ENCODE peak calls at places on chromosomes 4 and X, in five cellular contexts. F is spleen, Y is uterus, G is heart left ventricle, I is lower leg skin. W is an unnamed sample.

GRCh38 chr4:158121203-158121586 is 51.6 kb downstream of the GASK1B start:
- DNase-seq in I (peak), F (no peak), G (peak), Y (peak), W (peak)

GRCh38 chrX:103678199-103678993 is 8.1 kb downstream of the MORF4L2 start:
- DNase-seq in F (no peak), G (no peak), I (no peak), Y (no peak), W (no peak)

GRCh38 chr4:114383721-114384120 is 214.9 kb upstream of the UGT8 start:
- DNase-seq in G (no peak), F (no peak), Y (no peak), I (no peak), W (no peak)

GRCh38 chrX:118724775-118725174 is 2.6 kb upstream of the IL13RA1 start:
- DNase-seq in I (no peak), G (no peak), F (no peak), Y (no peak), W (no peak)

GRCh38 chr4:174406416-174406815 is 115.9 kb downstream of the HPGD start:
- DNase-seq in Y (no peak), F (no peak), G (no peak), I (peak), W (no peak)

GRCh38 chr4:6225469-6225868 is 25.1 kb upstream of the JAKMIP1 start:
- DNase-seq in I (no peak), Y (no peak), G (no peak), F (no peak), W (no peak)

GRCh38 chrX:135985123-135985973 is at the start of gene SLC9A6:
- DNase-seq in G (peak), Y (peak), F (peak), I (peak), W (peak)

GRCh38 chr4:68960294-68961163 is 8.9 kb upstream of the UGT2A3 start:
- DNase-seq in Y (no peak), G (no peak), I (no peak), F (no peak), W (no peak)

GRCh38 chr4:52751349-52751911 is at the start of gene ERVMER34-1:
- DNase-seq in F (no peak), Y (peak), G (peak), I (no peak), W (peak)

GRCh38 chr4:87121332-87122065 is 98.9 kb downstream of the KLHL8 start:
- DNase-seq in G (no peak), Y (no peak), I (peak), F (no peak), W (no peak)

GRCh38 chr4:10664408-10664807 is 20.2 kb downstream of the CLNK start:
- DNase-seq in I (peak), G (peak), Y (no peak), F (no peak), W (no peak)

GRCh38 chrX:56789518-56790070 is 60.6 kb downstream of the NBDY start:
- DNase-seq in Y (no peak), G (no peak), F (peak), I (no peak), W (no peak)

GRCh38 chr4:35124116-35124515 is 1120.2 kb downstream of the ARAP2 start:
- DNase-seq in I (no peak), G (no peak), Y (no peak), F (no peak), W (no peak)

GRCh38 chrX:80354966-80355465 is 65.2 kb upstream of the TENT5D start:
- DNase-seq in G (no peak), I (no peak), Y (no peak), F (peak), W (no peak)

GRCh38 chr4:184534511-184535391 is 60.4 kb upstream of the IRF2 start:
- DNase-seq in I (no peak), Y (no peak), G (no peak), F (no peak), W (no peak)
- H3K4me3 ChIP-seq in I (no peak), Y (no peak), G (no peak), F (peak), W (no peak)

DNA sequence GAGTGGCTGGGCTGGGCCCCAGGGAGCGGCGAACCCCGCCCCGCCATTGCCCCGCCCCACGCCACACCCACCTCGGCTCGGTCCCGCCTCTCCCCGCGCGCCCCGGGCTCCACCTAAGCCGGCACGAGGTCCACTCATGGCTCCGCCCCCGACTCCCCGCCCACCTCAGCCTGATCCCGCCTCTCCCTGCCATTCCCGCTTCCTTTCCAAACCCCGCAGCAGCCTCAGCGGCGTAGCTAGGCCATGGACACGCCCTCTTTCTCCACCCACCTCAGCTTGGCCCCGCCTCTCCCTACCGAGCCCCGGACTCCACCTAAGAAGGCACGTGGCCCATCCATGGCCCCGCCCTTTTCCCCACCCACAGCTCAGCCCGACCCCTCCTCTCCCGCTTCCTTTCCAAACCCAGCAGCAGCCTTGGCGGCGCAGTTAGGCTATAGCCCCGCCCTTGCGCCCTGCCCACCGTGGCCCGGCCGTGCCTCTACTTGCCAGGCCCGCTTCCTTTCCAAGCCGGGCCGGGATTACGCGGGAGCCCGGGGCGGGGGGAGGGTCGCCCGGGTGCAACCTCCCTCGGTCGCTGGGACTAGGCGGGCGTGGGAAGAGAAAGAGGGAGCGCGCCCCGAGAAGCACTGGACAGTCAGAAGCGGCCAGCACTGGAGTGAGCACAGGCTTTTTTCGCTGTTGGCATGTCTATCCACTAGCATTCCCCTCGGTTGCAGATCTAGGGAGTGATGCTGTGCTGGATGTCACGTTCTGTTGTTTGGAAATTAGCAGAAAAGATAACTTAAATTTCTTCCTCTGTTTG is at the start of gene RELL1:
- DNase-seq in F (peak), I (peak), G (peak), Y (peak), W (peak)
- TF ChIP-seq POLR2A in F (no peak), I (no peak), G (peak), Y (peak), W (no peak)

GRCh38 chr4:105967058-105967658 is 71.9 kb downstream of the NPNT start:
- DNase-seq in I (no peak), Y (no peak), F (no peak), G (no peak), W (no peak)

GRCh38 chr4:105971032-105971431 is 75.8 kb downstream of the NPNT start:
- DNase-seq in G (no peak), I (no peak), F (no peak), Y (no peak), W (no peak)

GRCh38 chr4:105972946-105973621 is 77.8 kb downstream of the NPNT start:
- DNase-seq in F (no peak), Y (no peak), I (no peak), G (no peak), W (no peak)

GRCh38 chr4:105970371-105970770 is 75.1 kb downstream of the NPNT start:
- DNase-seq in I (no peak), F (no peak), Y (no peak), G (no peak), W (no peak)

DNA sequence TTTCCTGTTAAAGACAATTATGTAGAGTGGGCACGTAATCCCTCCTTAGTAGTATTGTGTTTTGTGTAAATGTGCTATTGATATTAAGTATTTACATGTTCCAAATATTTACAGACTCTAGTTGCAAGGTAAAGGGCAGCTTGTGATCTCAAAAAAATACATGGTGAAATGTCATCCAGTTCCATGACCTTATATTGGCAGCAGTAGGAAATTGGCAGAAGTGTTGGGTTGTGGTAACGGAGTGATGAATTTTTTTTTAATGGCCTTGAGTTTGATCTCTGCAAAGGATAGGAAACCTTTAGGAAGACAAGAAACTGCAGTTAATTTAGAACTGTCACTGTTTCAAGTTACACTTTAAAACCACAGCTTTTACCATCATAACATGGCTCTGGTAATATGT is 74.3 kb downstream of the NPNT start:
- DNase-seq in F (no peak), Y (no peak), G (no peak), I (no peak), W (no peak)
- H3K4me3 ChIP-seq in F (no peak), Y (no peak), G (no peak), I (no peak), W (no peak)

DNA sequence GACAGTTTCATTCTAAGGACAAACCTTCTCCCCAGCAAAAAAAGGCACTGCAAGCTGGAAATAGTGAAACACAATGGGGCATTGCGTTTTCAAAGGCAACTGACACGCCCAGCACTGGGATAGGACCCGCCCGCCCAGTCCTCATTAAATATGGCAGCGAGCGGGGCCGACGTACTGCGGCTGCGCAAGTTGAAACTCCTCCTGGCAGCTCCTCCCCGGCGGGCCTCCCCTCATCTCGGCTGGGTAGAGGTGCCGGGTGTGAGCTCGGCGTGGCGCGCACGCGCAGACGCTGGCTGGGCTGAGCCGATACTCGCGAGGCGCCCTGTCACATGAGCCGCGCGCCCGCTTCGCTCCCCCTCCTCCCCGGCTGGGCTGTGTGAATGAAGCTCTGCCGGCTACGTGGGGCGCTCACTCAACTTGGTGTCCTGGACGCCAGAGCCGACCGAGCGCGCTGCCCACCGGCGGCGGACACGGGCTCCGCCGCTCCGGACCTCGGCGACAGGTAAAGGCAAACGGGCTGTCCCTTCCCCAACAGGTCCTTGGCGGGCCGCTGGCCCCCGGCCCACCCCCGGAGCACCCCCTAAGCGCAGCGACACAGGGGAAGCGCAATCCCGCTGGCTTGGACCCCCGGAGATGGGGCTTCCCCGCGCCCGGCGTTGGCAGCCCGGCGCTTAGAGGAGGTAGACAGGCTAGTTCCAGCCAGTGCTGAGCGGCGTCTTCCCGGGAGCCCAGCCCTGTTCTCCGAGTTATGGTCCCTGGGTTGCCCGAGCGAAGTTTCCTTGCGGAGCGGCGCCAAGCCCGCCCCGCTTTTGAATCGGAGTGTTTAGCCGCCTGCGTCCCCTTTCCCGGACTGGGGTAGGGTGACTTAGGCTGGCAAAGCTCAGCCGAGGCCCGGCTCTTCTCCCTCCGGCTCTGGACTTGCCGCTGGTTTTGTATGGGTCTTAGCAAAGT is at the start of gene CLCN5:
- DNase-seq in F (peak), Y (peak), I (peak), G (peak), W (peak)
- TF ChIP-seq POLR2A in F (no peak), Y (peak), I (no peak), G (peak), W (peak)

GRCh38 chr4:112923514-112923913 is 125.9 kb upstream of the ANK2 start:
- DNase-seq in F (no peak), G (no peak), I (no peak), Y (no peak), W (no peak)
- H3K4me3 ChIP-seq in F (no peak), G (no peak), I (no peak), Y (no peak), W (no peak)

DNA sequence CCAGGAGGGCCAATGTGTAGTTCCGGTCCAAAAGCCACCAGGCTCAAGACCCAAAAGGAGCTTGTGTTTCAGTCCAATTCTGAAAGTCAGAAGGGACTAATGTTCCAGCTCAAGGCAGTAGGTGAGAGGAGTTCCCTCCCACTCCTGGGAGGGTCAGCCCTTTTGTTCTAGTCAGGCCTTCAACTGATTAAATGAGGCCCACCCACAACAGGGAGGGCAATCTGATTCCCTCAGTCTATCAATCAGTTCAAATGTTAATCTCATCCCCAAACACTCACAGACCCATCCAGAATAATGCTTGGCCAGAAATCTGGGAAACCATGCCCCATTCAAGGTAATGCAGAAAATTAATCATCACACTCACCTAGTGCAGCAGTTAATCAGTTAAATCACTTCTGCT is 35.8 kb upstream of the RASGEF1B start:
- DNase-seq in F (no peak), G (no peak), I (no peak), Y (no peak), W (no peak)
- TF ChIP-seq POLR2A in F (no peak), G (no peak), I (no peak), Y (no peak), W (no peak)

DNA sequence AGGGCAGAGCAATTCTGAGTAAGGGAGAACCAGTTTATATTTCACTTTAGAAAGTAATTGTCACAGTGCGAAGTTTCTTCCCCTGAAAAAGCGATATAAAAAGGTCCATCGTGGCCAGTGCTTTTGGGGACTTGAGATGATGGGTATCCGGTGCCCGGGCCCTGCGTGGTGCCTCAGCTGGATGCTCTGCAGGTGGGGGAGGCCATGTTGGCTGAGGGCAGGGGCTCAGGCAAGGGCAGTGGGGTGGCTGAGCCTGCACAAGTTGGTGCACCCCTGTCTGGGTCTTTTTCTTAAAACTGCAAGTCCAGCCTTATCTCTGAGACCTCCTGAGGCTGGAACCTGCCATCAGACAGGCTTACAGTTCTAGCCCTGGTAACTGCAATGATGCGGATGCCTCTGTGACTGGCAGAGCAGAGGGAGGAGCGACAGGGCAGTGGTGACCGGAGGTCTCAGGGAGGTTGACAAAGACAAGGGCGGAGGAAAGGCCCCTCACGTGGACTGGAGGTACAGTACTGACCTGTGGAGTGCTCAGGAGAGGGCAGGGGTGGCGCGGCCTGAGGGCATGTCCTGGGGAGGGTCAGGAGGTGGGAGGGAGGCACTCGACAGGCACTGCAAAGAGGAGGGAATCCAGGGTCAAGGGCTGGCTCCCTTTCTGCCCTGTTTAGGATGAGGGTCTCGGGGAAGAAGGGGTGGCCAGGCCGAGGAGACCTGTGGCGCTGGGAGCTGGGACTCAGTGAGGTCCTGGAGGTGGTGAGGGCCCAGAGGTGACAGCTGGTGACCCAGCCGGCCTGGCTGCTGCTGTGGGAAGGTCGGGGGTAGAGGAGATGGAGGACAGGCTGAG is 1.8 kb downstream of the RGS12 start:
- DNase-seq in G (no peak), Y (no peak), I (no peak), F (peak), W (no peak)
- H3K4me3 ChIP-seq in G (no peak), Y (no peak), I (no peak), F (peak), W (no peak)

GRCh38 chr4:107930821-107931774 is at the start of gene CYP2U1:
- DNase-seq in F (peak), Y (peak), G (peak), I (peak), W (peak)
- TF ChIP-seq POLR2A in F (peak), Y (peak), G (peak), I (no peak), W (peak)

GRCh38 chr4:122606364-122607043 is 14.4 kb downstream of the IL21 start:
- DNase-seq in Y (no peak), G (no peak), I (no peak), F (no peak), W (no peak)

GRCh38 chr4:122604146-122604545 is 16.7 kb downstream of the IL21 start:
- DNase-seq in I (no peak), Y (no peak), F (no peak), G (no peak), W (no peak)

GRCh38 chr4:122603156-122603574 is 17.7 kb downstream of the IL21 start:
- DNase-seq in F (no peak), Y (no peak), G (no peak), I (no peak), W (no peak)

DNA sequence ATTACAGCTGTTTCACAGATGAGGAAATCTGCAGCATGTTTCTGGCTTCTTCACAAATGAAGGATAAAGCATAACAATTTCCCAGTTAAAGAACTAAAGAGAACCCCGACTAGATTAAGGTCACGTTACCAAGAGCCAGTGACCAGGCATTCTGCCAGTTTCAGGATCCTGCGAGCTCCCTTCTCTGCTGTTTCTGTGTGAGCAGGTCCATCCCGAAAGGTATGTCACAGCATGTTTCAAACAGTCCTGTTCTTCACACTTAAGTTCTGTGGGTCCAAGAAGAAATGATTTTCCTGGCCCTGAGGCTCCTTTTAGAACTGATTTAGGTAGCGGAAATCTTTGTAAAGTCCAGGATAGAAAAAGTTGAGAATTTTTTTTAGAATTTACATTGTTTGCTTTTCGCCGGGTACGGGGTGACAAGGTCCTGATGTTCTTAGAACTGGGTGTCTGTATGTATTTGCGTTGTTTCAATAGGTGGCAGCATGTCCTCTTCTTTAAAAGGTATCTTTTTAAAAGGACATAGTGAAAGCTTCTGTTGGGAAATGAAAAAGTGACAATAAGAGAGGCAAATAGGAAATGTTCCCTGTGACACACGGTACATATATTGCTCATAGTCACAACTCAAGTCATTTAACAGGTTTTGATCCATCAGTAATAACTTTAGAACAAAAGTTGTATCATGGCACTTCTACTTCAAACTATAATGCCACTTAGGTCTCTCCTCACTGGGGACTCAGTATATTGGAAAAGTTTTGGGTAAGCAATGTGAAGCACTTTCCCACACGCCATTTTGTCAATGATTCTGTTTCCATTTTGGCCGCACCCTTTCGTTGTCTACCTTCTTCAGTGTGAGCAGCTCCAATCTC is 18.4 kb downstream of the IL21 start:
- DNase-seq in I (no peak), Y (no peak), G (no peak), F (no peak), W (peak)
- H3K4me3 ChIP-seq in I (no peak), Y (no peak), G (no peak), F (no peak), W (no peak)